ENCODE peak calls at places on chromosomes 12 and 14, in seven cellular contexts. One of them, this sample, is unnamed.

GRCh38 chr14:101535232-101535631 is 26.1 kb upstream of the DIO3 start:
- DNase-seq in NCI-H1694: no peak
- DNase-seq in fibroblast of lung: no peak
- DNase-seq in NCI-H774: no peak
- DNase-seq in left cardiac atrium: no peak
- DNase-seq in SW 1271: no peak
- DNase-seq in hepatic stellate cell: no peak
- DNase-seq in this sample: no peak

GRCh38 chr14:52266179-52266578 is 1.3 kb upstream of the PTGDR start:
- DNase-seq in SW 1271: no peak
- DNase-seq in fibroblast of lung: peak; percentile 66
- DNase-seq in hepatic stellate cell: peak; percentile 59
- DNase-seq in NCI-H1694: no peak
- DNase-seq in NCI-H774: no peak
- DNase-seq in left cardiac atrium: peak; percentile 46
- DNase-seq in this sample: peak; percentile 39

GRCh38 chr12:1533602-1534304 is 60.6 kb downstream of the FBXL14 start:
- DNase-seq in SW 1271: no peak
- DNase-seq in NCI-H774: no peak
- DNase-seq in hepatic stellate cell: peak; percentile 80
- DNase-seq in NCI-H1694: no peak
- DNase-seq in fibroblast of lung: peak; percentile 92
- DNase-seq in left cardiac atrium: no peak
- DNase-seq in this sample: no peak

GRCh38 chr12:131832393-131833231 is 4.4 kb downstream of the MMP17 start:
- DNase-seq in fibroblast of lung: no peak
- DNase-seq in NCI-H1694: no peak
- DNase-seq in NCI-H774: peak; percentile 63
- DNase-seq in left cardiac atrium: peak; percentile 75
- DNase-seq in hepatic stellate cell: peak; percentile 95
- DNase-seq in SW 1271: peak; percentile 65
- DNase-seq in this sample: peak; percentile 93

GRCh38 chr12:51951843-51952722 is 584 bp downstream of the ACVR1B start:
- DNase-seq in hepatic stellate cell: no peak
- DNase-seq in SW 1271: no peak
- DNase-seq in NCI-H1694: no peak
- DNase-seq in NCI-H774: no peak
- DNase-seq in left cardiac atrium: peak; percentile 56
- DNase-seq in fibroblast of lung: no peak
- DNase-seq in this sample: no peak

GRCh38 chr14:103207404-103208072 is 84.3 kb downstream of the TNFAIP2 start:
- DNase-seq in NCI-H1694: no peak
- DNase-seq in fibroblast of lung: peak; percentile 29
- DNase-seq in left cardiac atrium: peak; percentile 56
- DNase-seq in SW 1271: no peak
- DNase-seq in NCI-H774: no peak
- DNase-seq in hepatic stellate cell: no peak
- DNase-seq in this sample: peak; percentile 66

GRCh38 chr14:75969126-75969525 is 12.7 kb downstream of the TGFB3 start:
- DNase-seq in SW 1271: no peak
- DNase-seq in fibroblast of lung: no peak
- DNase-seq in NCI-H774: no peak
- DNase-seq in hepatic stellate cell: no peak
- DNase-seq in NCI-H1694: peak; percentile 74
- DNase-seq in left cardiac atrium: no peak
- DNase-seq in this sample: no peak

GRCh38 chr14:54094765-54095164 is 138.1 kb upstream of the BMP4 start:
- DNase-seq in left cardiac atrium: no peak
- DNase-seq in hepatic stellate cell: no peak
- DNase-seq in fibroblast of lung: no peak
- DNase-seq in NCI-H774: no peak
- DNase-seq in SW 1271: no peak
- DNase-seq in NCI-H1694: no peak
- DNase-seq in this sample: no peak

GRCh38 chr14:99745307-99745951 is 47.8 kb upstream of the EML1 start:
- DNase-seq in hepatic stellate cell: peak; percentile 76
- DNase-seq in fibroblast of lung: peak; percentile 95
- DNase-seq in NCI-H1694: no peak
- DNase-seq in SW 1271: no peak
- DNase-seq in left cardiac atrium: no peak
- DNase-seq in NCI-H774: no peak
- DNase-seq in this sample: peak; percentile 72

This sample was measured in AG08396.